ENCODE peak calls at places on chromosomes 1 and 21, in eight cellular contexts. N is fibroblast of lung; Y is fibroblast of mammary gland; P is dorsolateral prefrontal cortex; C is gastrocnemius medialis; E is CD8-positive, alpha-beta T cell; Q is adrenal gland; S is pancreas. M is an unnamed sample.

GRCh38 chr1:205981257-205981656 is 21.9 kb downstream of the RAB7B start:
- DNase-seq in S (no peak), N (no peak), Q (no peak), P (no peak), E (no peak), C (no peak), Y (no peak), M (no peak)

GRCh38 chr1:230851291-230851691 is 17.0 kb downstream of the C1orf198 start:
- DNase-seq in E (no peak), N (no peak), S (no peak), Y (no peak), P (no peak), C (no peak), Q (no peak), M (peak)

GRCh38 chr1:90707363-90707710 is 9.8 kb downstream of the BARHL2 start:
- DNase-seq in Q (peak), Y (peak), C (no peak), E (peak), N (no peak), P (no peak), S (peak), M (peak)

GRCh38 chr1:220007438-220007837 is 38.9 kb downstream of the EPRS1 start:
- DNase-seq in E (no peak), N (no peak), P (no peak), S (no peak), Y (peak), Q (no peak), C (no peak), M (no peak)

GRCh38 chr1:10960954-10961833 is 51.3 kb upstream of the TARDBP start:
- DNase-seq in P (peak), Y (peak), E (peak), C (peak), Q (peak), S (peak), N (peak), M (peak)

GRCh38 chr1:32876341-32877210 is 5.9 kb upstream of the FNDC5 start:
- DNase-seq in S (peak), Y (peak), N (peak), Q (peak), E (peak), C (no peak), P (no peak), M (peak)

GRCh38 chr1:201143726-201144635 is 10.3 kb downstream of the TMEM9 start:
- DNase-seq in C (no peak), S (peak), P (peak), Y (no peak), N (no peak), Q (no peak), E (no peak), M (no peak)

GRCh38 chr1:116224561-116224960 is 113.4 kb downstream of the MAB21L3 start:
- DNase-seq in Q (no peak), Y (no peak), E (no peak), P (no peak), N (no peak), S (no peak), C (no peak), M (no peak)

GRCh38 chr1:182170941-182171461 is 109.5 kb upstream of the ZNF648 start:
- DNase-seq in N (no peak), Y (no peak), P (no peak), C (no peak), S (no peak), Q (peak), E (no peak), M (no peak)

GRCh38 chr1:2358651-2359640 is 32.4 kb downstream of the MORN1 start:
- DNase-seq in C (no peak), S (peak), Y (no peak), Q (no peak), P (no peak), N (no peak), E (no peak), M (no peak)

GRCh38 chr1:26999440-26999987 is 6.0 kb downstream of the TRNP1 start:
- DNase-seq in Q (peak), P (no peak), N (peak), Y (peak), S (no peak), E (no peak), C (peak), M (peak)

GRCh38 chr1:26538480-26539412 is 9.2 kb downstream of the RPS6KA1 start:
- DNase-seq in C (no peak), S (no peak), Q (peak), E (no peak), Y (peak), P (no peak), N (peak), M (no peak)

GRCh38 chr1:19033926-19034680 is 77.6 kb upstream of the IFFO2 start:
- DNase-seq in N (no peak), Y (peak), S (no peak), C (no peak), E (no peak), P (no peak), Q (no peak), M (peak)

GRCh38 chr1:15187175-15187810 is 33.7 kb downstream of the TMEM51 start:
- DNase-seq in E (no peak), Y (no peak), N (no peak), P (no peak), S (no peak), C (no peak), Q (no peak), M (no peak)

GRCh38 chr1:183719976-183720497 is 66.9 kb upstream of the APOBEC4 start:
- DNase-seq in N (peak), Q (peak), E (no peak), S (no peak), Y (peak), P (no peak), C (no peak), M (no peak)

GRCh38 chr1:245503548-245503947 is 348.8 kb downstream of the KIF26B start:
- DNase-seq in E (no peak), Y (no peak), P (no peak), S (no peak), N (no peak), C (no peak), Q (no peak), M (no peak)

GRCh38 chr21:39097335-39097861 is 85.9 kb downstream of the PSMG1 start:
- DNase-seq in N (no peak), Q (peak), P (no peak), S (no peak), E (no peak), Y (no peak), C (no peak), M (no peak)

GRCh38 chr1:20402585-20403422 is 83.2 kb downstream of the CAMK2N1 start:
- DNase-seq in N (no peak), Y (no peak), C (no peak), E (peak), P (no peak), S (no peak), Q (no peak), M (no peak)

GRCh38 chr1:27517907-27518718 is 28.1 kb upstream of the WASF2 start:
- DNase-seq in Y (no peak), E (no peak), S (no peak), C (no peak), N (no peak), Q (no peak), P (no peak), M (no peak)

GRCh38 chr1:2493691-2494322 is 17.7 kb downstream of the PLCH2 start:
- DNase-seq in S (no peak), N (no peak), Q (no peak), C (no peak), P (peak), Y (no peak), E (peak), M (no peak)

GRCh38 chr1:110011527-110012041 is 22.8 kb upstream of the STRIP1 start:
- DNase-seq in Y (peak), Q (peak), N (peak), C (no peak), S (no peak), P (no peak), E (no peak), M (peak)

GRCh38 chr21:9738527-9738926 is 782.9 kb upstream of the TPTE start:
- DNase-seq in Q (no peak), E (no peak), P (no peak), S (no peak), Y (no peak), N (no peak), C (no peak), M (no peak)

GRCh38 chr1:2795926-2796325 is 5.6 kb downstream of the TTC34 start:
- DNase-seq in Q (no peak), E (no peak), N (no peak), P (peak), S (no peak), Y (no peak), C (no peak), M (no peak)

GRCh38 chr1:185645201-185645640 is 89.0 kb upstream of the HMCN1 start:
- DNase-seq in Y (no peak), C (no peak), Q (no peak), E (no peak), S (no peak), P (no peak), N (no peak), M (no peak)

GRCh38 chr1:183758913-183759312 is 46.0 kb upstream of the RGL1 start:
- DNase-seq in C (no peak), Q (no peak), N (no peak), Y (no peak), E (no peak), P (no peak), S (no peak), M (no peak)

GRCh38 chr1:246800356-246800755 is 76.1 kb downstream of the SCCPDH start:
- DNase-seq in Q (no peak), S (no peak), N (no peak), E (no peak), P (no peak), Y (no peak), C (no peak), M (no peak)

GRCh38 chr1:83967336-83967735 is 31.6 kb downstream of the TTLL7 start:
- DNase-seq in N (peak), P (no peak), Y (peak), C (no peak), S (no peak), Q (no peak), E (no peak), M (no peak)

GRCh38 chr21:34020005-34020847 is 53.2 kb upstream of the MRPS6 start:
- DNase-seq in P (no peak), Q (peak), N (peak), C (no peak), S (no peak), E (no peak), Y (no peak), M (no peak)

GRCh38 chr21:15130751-15131150 is 66.0 kb upstream of the NRIP1 start:
- DNase-seq in Y (peak), Q (no peak), C (no peak), E (no peak), N (no peak), S (no peak), P (no peak), M (peak)

GRCh38 chr1:87902830-87903614 is 574.3 kb downstream of the LMO4 start:
- DNase-seq in P (no peak), S (no peak), Y (peak), E (no peak), C (no peak), N (peak), Q (peak), M (peak)

GRCh38 chr1:161070737-161071136 is 1.0 kb upstream of the ARHGAP30 start:
- DNase-seq in P (no peak), Y (no peak), S (no peak), C (no peak), E (no peak), Q (no peak), N (no peak), M (no peak)

GRCh38 chr1:156602557-156602993 is 1.3 kb upstream of the GPATCH4 start:
- DNase-seq in C (no peak), Q (no peak), P (no peak), N (no peak), Y (peak), E (no peak), S (peak), M (no peak)

GRCh38 chr1:160779662-160780397 is 16.1 kb upstream of the LY9 start:
- DNase-seq in N (no peak), P (no peak), S (no peak), C (no peak), Q (no peak), E (peak), Y (no peak), M (no peak)

GRCh38 chr1:108877858-108878257 is 1.1 kb downstream of the GPSM2 start:
- DNase-seq in S (no peak), Y (no peak), C (no peak), Q (peak), P (no peak), E (no peak), N (peak), M (peak)

GRCh38 chr1:232822524-232822923 is 17.3 kb downstream of the MAP10 start:
- DNase-seq in N (no peak), S (no peak), E (no peak), Q (no peak), Y (peak), C (no peak), P (no peak), M (no peak)

GRCh38 chr21:43907751-43908150 is 42.7 kb downstream of the AGPAT3 start:
- DNase-seq in Q (no peak), C (no peak), N (no peak), S (peak), Y (no peak), E (no peak), P (no peak), M (no peak)

GRCh38 chr1:245332513-245332912 is 177.7 kb downstream of the KIF26B start:
- DNase-seq in C (no peak), P (no peak), Y (no peak), N (no peak), S (no peak), E (no peak), Q (no peak), M (no peak)

GRCh38 chr1:23693599-23693998 is 2.0 kb downstream of the RPL11 start:
- DNase-seq in S (no peak), E (no peak), P (no peak), N (no peak), C (no peak), Y (no peak), Q (no peak), M (no peak)
- H3K4me3 ChIP-seq in S (no peak), E (no peak), P (peak), N (peak), C (no peak), Y (peak), Q (no peak), M (peak)

DNA sequence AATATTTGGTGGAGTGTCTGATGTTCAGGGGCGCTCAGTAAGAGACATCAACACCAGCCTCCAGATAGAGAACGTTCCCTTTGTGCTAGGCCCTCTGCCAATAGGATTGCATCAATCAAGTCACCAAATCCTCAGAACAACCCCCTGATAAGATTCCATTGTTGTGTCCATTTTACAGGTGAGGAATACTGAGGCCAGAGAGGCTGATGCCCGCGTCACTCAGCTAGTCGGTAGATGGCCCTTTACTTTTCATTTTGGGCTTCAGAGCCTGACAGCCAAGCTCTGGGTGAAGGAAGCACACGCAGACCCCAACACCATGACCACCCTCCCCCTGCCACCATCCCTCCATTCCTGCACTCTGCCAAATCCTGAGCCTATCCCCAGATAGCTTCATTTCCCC is 406.2 kb downstream of the PTPRU start:
- DNase-seq in S (no peak), N (no peak), Q (no peak), C (no peak), E (peak), P (no peak), Y (no peak), M (no peak)
- H3K4me3 ChIP-seq in S (no peak), N (no peak), Q (no peak), C (no peak), E (no peak), P (no peak), Y (no peak), M (no peak)

DNA sequence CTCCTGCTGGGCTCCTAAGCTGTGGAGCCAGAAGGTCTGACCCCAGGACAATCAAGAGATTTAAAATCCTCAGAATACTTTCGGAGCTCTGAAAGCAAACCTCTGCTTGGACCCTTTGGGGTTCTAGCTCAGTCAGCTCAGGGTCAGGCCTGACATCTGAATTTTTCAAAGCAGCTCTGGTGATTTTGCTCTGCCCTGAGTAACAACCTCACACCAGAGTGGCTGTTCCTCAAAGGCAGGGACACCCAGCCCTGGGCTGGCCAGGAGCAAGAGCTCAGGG is 11.9 kb downstream of the SLC1A7 start:
- DNase-seq in P (no peak), E (no peak), C (no peak), Q (no peak), Y (no peak), S (peak), N (no peak), M (no peak)
- H3K4me3 ChIP-seq in P (no peak), E (no peak), C (no peak), Q (no peak), Y (no peak), S (no peak), N (no peak), M (no peak)

GRCh38 chr1:43991476-43992231 is at the start of gene CCDC24:
- DNase-seq in Q (peak), S (peak), Y (peak), P (peak), N (peak), C (peak), E (peak), M (peak)
- H3K4me3 ChIP-seq in Q (no peak), S (peak), Y (peak), P (peak), N (peak), C (peak), E (peak), M (peak)

GRCh38 chr1:39899611-39900538 is 1.8 kb downstream of the MYCL start:
- DNase-seq in P (no peak), Y (no peak), N (no peak), Q (no peak), S (no peak), E (no peak), C (no peak), M (no peak)

GRCh38 chr1:39900662-39901485 is 843 bp downstream of the MYCL start:
- DNase-seq in S (peak), Q (no peak), Y (no peak), P (no peak), N (no peak), C (no peak), E (no peak), M (peak)

GRCh38 chr1:39902121-39902807 is 547 bp upstream of the MYCL start:
- DNase-seq in Q (peak), C (no peak), P (peak), Y (peak), S (peak), N (no peak), E (peak), M (no peak)

GRCh38 chr1:39898648-39899603 is 2.8 kb downstream of the MYCL start:
- DNase-seq in P (peak), C (no peak), Q (peak), E (no peak), S (peak), Y (peak), N (peak), M (peak)

DNA sequence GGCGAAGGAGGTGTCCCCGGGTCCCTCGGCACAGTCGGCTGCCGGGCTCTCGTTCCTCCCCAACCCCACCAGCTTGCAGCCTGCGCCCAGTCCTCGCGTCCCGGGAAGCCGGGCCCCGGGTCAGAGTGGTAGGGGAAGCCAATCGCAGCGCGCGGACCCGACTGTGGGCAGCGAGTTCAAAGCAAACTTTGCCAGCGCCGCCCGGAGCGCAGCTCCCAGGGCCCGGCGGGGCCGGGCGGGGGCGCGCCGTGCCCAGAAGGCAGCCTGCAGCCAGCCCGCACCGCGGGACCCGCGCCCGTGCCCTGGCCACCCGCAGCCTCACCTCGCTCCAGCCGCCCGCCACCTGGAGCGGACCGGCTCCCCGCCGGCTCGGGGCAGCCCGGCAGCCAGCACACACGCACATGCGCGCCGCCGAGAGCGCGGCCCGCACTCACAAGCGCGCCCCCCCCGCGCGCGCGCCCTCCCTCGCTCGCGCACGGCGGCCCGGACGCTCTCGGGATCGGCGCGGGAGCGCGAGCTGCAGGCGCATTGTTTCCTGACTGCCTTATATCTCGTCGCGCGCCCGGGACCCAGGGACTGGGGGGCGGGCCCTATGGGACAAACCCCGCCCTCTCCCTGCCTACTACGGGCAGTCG is at the start of gene MYCL:
- DNase-seq in Y (peak), C (no peak), P (peak), E (peak), S (peak), N (no peak), Q (peak), M (peak)
- H3K4me3 ChIP-seq in Y (peak), C (peak), P (peak), E (peak), S (peak), N (peak), Q (no peak), M (peak)

GRCh38 chr1:151325231-151325630 is 2.0 kb downstream of the PI4KB start:
- DNase-seq in E (no peak), P (no peak), N (no peak), Y (no peak), Q (no peak), C (no peak), S (no peak), M (no peak)
- H3K4me3 ChIP-seq in E (no peak), P (no peak), N (no peak), Y (no peak), Q (no peak), C (no peak), S (no peak), M (no peak)

DNA sequence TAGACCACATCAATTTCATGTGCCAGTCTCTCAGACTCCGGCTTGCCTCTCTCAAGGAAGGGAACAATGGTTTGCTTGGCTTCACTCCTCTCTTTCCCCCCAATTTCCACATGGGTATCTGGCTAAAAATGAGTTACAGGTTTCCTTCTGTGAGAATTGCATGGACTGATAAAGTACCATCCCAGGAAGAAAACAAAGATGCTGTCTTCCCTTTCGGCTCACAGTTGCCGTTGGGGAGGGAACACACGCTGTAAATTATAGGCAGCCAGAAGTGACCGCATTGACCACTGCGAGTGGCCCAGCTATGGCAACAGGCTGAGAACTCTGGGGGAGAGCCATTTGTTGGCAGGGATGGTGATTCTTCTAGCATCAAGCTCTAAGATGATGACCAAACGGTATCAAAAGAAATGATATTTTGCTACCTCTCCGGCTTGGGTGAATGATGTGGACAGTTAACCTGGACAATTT is 2.8 kb downstream of the RUNX1 start:
- DNase-seq in Q (no peak), E (no peak), N (no peak), S (no peak), P (no peak), C (no peak), Y (no peak), M (no peak)
- H3K4me3 ChIP-seq in Q (no peak), E (peak), N (no peak), S (no peak), P (peak), C (peak), Y (no peak), M (peak)

DNA sequence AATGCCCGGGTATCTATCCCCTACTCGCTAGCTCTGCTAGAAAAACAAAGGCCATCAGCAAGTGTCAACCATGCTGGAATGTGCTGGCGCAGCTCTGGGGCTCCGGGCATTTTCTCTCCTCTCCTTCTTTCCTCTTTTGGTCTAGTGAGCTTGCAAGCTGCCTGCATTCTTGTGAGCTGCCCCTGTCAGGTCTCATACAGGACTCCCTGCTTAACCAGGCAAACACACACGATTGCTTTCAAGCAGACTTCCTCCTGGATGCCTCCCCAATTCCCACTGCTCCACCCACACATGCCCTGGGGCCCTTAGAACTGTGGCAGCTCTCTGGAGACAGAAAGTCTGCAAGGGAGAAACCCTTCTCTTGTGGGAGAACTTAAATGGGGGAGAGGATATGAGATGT is 35.7 kb upstream of the SUCO start:
- DNase-seq in E (no peak), N (no peak), P (no peak), S (no peak), Q (peak), C (no peak), Y (no peak), M (peak)
- H3K4me3 ChIP-seq in E (no peak), N (no peak), P (no peak), S (no peak), Q (no peak), C (no peak), Y (no peak), M (no peak)